ENCODE peak calls at places on chromosome 18, in four cellular contexts. Q is K562, R is heart right ventricle, D is heart left ventricle. S is an unnamed sample. For H3K4me1, the result is how much of the 10 kb centered on the place peaks cover.

GRCh38 chr18:21004721-21005120 is 106.9 kb downstream of the ROCK1 start:
- DNase-seq in Q (no peak), R (peak), D (no peak), S (no peak)

GRCh38 chr18:74806700-74807416 is 209.2 kb downstream of the ZNF407 start:
- DNase-seq in Q (no peak), R (no peak), D (no peak), S (no peak)

GRCh38 chr18:79682896-79683625 is 3.5 kb downstream of the CTDP1 start:
- DNase-seq in Q (no peak), R (no peak), D (no peak), S (no peak)

GRCh38 chr18:44552706-44553105 is 128.0 kb upstream of the SETBP1 start:
- DNase-seq in Q (no peak), R (no peak), D (no peak), S (no peak)

GRCh38 chr18:24009246-24009645 is 5.3 kb upstream of the TTC39C start:
- DNase-seq in Q (no peak), R (no peak), D (no peak), S (no peak)

GRCh38 chr18:55165399-55166125 is 206.3 kb upstream of the CCDC68 start:
- DNase-seq in Q (no peak), R (no peak), D (no peak), S (no peak)

GRCh38 chr18:45755936-45756335 is 32.0 kb downstream of the SLC14A1 start:
- DNase-seq in Q (no peak), R (peak), D (no peak), S (no peak)

GRCh38 chr18:3610818-3611217 is 160.8 kb downstream of the TGIF1 start:
- DNase-seq in Q (no peak), R (no peak), D (no peak), S (peak)

GRCh38 chr18:9673296-9674251 is 34.5 kb upstream of the RAB31 start:
- DNase-seq in Q (no peak), R (peak), D (no peak), S (no peak)

GRCh38 chr18:3360211-3360610 is 89.8 kb upstream of the TGIF1 start:
- DNase-seq in Q (no peak), R (no peak), D (no peak), S (no peak)

GRCh38 chr18:3593381-3593903 is 143.5 kb downstream of the TGIF1 start:
- DNase-seq in Q (peak), R (no peak), D (no peak), S (peak)

GRCh38 chr18:73891572-73892421 is 255.8 kb downstream of the FBXO15 start:
- DNase-seq in Q (no peak), R (no peak), D (no peak), S (no peak)

GRCh38 chr18:62925031-62925688 is 209.8 kb downstream of the PHLPP1 start:
- DNase-seq in Q (no peak), R (no peak), D (no peak), S (no peak)

GRCh38 chr18:67599277-67599676 is 82.8 kb upstream of the DSEL start:
- DNase-seq in Q (no peak), R (no peak), D (no peak), S (no peak)

GRCh38 chr18:22694954-22695353 is 238.2 kb upstream of the RBBP8 start:
- DNase-seq in Q (no peak), R (peak), D (no peak), S (peak)

GRCh38 chr18:27483266-27483665 is 298.2 kb upstream of the CHST9 start:
- DNase-seq in Q (no peak), R (no peak), D (no peak), S (no peak)

GRCh38 chr18:3256693-3257626 is 5.0 kb upstream of the MYL12B start:
- DNase-seq in Q (no peak), R (no peak), D (no peak), S (no peak)

GRCh38 chr18:53796042-53796729 is 428.3 kb downstream of the MBD2 start:
- DNase-seq in Q (no peak), R (no peak), D (no peak), S (no peak)

GRCh38 chr18:27771571-27771970 is 405.4 kb downstream of the CDH2 start:
- DNase-seq in Q (no peak), R (no peak), D (no peak), S (no peak)

GRCh38 chr18:35888329-35888728 is 84.2 kb upstream of the RMP24 start:
- DNase-seq in Q (no peak), R (no peak), D (no peak), S (no peak)

GRCh38 chr18:36265035-36265434 is 32.5 kb upstream of the FHOD3 start:
- DNase-seq in Q (no peak), R (no peak), D (no peak), S (no peak)

GRCh38 chr18:41134426-41134825 is 820.6 kb upstream of the PIK3C3 start:
- DNase-seq in Q (no peak), R (no peak), D (no peak), S (no peak)

GRCh38 chr18:44229693-44230108 is 451.0 kb upstream of the SETBP1 start:
- DNase-seq in Q (no peak), R (peak), D (peak), S (peak)

GRCh38 chr18:11149441-11150270 is at the start of gene PIEZO2:
- DNase-seq in Q (peak), R (peak), D (peak), S (peak)

GRCh38 chr18:13422541-13423147 is 204.1 kb downstream of the LDLRAD4 start:
- DNase-seq in Q (no peak), R (no peak), D (no peak), S (no peak)

GRCh38 chr18:39862341-39862740 is 2092.7 kb upstream of the PIK3C3 start:
- DNase-seq in Q (no peak), R (no peak), D (no peak), S (no peak)

GRCh38 chr18:71799016-71799673 is 745.0 kb downstream of the CBLN2 start:
- DNase-seq in Q (no peak), R (no peak), D (no peak), S (no peak)

GRCh38 chr18:43692291-43692690 is 415.0 kb upstream of the SYT4 start:
- DNase-seq in Q (no peak), R (no peak), D (no peak), S (no peak)

GRCh38 chr18:23784811-23785245 is 95.6 kb downstream of the LAMA3 start:
- DNase-seq in Q (no peak), R (peak), D (no peak), S (no peak)

GRCh38 chr18:22964722-22965121 is 31.6 kb downstream of the RBBP8 start:
- DNase-seq in Q (no peak), R (no peak), D (no peak), S (no peak)

DNA sequence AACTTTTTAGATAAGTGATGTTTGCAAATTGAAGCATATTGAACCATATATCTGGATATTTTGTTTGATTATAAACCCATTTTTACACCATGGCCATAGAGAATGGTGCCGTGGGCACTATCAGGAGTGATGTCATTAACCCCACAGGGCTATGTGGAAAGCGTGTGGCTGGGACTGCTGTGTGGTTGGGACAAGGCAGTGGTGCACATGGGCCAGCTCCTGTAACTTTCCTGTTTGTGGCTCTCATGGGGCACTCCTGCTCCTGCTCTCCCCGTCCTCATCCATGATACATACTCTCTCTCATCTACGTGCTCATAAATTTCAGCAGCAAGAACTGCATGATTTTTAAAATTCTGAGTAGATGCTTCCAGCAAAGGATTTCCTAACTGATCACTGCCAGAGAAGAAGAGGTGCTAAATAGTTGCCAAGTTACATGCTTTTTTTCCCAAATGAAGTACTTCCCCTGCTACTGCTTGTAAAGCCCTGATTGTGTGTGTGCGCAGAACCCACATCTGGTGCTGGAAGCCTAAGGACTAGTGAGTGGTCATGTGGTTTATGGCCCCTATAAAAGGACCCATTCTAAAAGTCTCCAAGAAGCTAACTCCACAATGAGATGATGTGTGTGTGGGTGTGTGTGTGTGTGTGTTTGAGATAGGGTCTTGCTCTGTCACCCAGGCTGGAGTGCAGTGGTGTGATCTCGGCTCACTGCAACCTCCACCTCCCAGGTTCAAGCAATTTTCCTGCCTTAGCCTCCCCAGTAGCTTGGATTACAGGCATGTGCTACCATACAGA is 240.9 kb downstream of the NEDD4L start:
- DNase-seq in Q (no peak), R (no peak), D (no peak), S (no peak)
- H3K27ac ChIP-seq in Q (peak), R (peak), D (peak), S (no peak)

GRCh38 chr18:47895565-47896250 is 34.8 kb downstream of the SMAD2 start:
- DNase-seq in Q (no peak), R (no peak), D (no peak), S (no peak)

GRCh38 chr18:47898696-47899095 is 31.8 kb downstream of the SMAD2 start:
- DNase-seq in Q (no peak), R (no peak), D (no peak), S (no peak)

GRCh38 chr18:47901624-47902362 is 28.7 kb downstream of the SMAD2 start:
- DNase-seq in Q (no peak), R (no peak), D (no peak), S (no peak)

GRCh38 chr18:47898055-47898454 is 32.4 kb downstream of the SMAD2 start:
- DNase-seq in Q (no peak), R (no peak), D (no peak), S (no peak)

GRCh38 chr18:47899107-47899840 is 31.2 kb downstream of the SMAD2 start:
- DNase-seq in Q (no peak), R (no peak), D (no peak), S (no peak)
- H3K4me1 ChIP-seq in Q (under half), R (under half), D (under half), S (under half)

DNA sequence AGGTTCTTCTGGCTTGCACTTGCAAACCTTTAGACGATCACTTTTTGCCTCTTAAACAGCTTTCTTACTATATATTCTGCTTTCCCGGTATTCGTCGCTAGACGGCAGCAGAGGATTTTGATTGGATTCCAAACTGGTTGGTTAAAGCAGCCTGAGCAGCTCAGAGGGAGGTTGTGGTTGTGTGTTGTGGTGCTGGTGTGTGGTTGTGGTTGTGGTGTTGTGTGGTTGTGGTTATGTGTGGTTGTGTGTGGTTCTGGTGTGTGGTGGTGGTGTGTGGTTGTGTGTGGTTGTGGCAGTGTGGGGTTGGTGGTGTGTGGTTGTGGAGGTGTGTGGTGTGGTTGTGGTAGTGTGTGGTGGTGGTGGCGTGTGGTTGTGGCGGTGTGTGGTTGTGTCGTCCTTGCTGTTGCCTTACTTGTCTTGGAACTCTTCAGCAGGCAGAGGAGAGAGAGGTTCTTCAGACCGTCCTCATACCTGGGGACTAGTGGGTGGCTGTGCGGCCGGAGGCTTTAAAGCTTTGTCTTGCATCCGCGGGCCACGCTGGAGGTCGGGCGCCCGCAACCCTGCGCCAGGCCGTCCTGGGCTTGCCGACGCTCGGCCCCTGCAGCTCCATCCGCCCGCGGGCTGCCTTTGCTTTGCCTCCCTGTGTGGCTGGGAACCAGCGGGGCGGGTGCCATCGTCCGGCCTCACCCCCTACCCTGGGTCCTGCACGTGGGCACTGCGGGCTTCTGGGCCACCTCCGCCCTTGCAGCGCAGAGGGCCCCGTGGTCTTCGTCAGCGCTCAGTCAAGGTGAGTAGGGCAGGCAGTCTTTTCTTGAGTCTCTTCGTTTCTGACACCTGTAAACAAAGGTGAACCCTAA is 190.8 kb downstream of the ARHGAP28 start:
- DNase-seq in Q (peak), R (peak), D (no peak), S (peak)
- TF ChIP-seq CTCF in Q (peak), R (peak), D (peak), S (peak)

GRCh38 chr18:12417687-12418086 is 10.0 kb downstream of the PRELID3A start:
- DNase-seq in Q (no peak), R (no peak), D (no peak), S (no peak)
- H3K27ac ChIP-seq in Q (no peak), R (no peak), D (no peak), S (no peak)

GRCh38 chr18:57803119-57803969 is at the start of gene ATP8B1:
- DNase-seq in Q (peak), R (peak), D (peak), S (peak)

GRCh38 chr18:57805117-57805516 is 2.0 kb upstream of the ATP8B1 start:
- DNase-seq in Q (no peak), R (no peak), D (no peak), S (no peak)

GRCh38 chr18:57802869-57803118 is 321 bp downstream of the ATP8B1 start:
- DNase-seq in Q (no peak), R (no peak), D (no peak), S (no peak)

GRCh38 chr18:57801379-57802165 is 1.5 kb downstream of the ATP8B1 start:
- DNase-seq in Q (no peak), R (no peak), D (no peak), S (no peak)

DNA sequence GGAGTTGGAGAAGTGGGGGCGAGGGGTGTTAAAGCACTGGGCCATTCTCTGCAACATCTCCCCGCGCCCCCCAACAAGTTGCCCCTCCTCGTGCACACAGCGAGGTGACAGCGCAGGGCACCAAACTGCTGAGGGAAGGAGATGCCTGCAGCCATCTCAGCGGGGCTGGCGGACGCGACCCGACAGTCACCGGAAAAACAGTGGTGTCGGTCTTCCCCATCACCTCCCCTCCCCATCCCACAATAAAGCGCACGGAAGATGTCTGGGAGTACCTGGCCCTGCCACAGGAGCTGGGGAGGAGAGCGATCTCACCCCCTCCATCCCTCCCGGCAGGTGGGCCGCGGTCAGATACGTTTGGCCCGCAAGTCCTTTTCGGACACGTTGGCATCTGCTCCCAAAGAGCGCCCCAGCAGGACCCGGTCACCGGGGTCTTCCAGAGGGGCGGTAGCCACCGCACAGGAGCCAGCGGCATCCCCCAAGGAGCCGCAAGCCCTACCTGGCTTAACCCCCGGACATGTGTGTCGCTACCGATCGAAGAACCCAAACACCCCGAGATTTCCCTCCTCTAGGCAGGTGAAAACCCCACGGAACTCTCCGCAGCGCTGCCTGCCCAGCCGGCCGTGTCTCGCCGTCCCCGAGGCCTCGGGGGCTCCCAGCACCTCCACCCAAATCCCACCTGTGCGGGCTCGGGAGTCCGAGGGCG is 798 bp downstream of the ATP8B1 start:
- DNase-seq in Q (no peak), R (no peak), D (no peak), S (no peak)
- H3K4me1 ChIP-seq in Q (under half), R (under half), D (under half), S (under half)

GRCh38 chr18:63936156-63936931 is 12.8 kb upstream of the HMSD start:
- DNase-seq in Q (peak), R (peak), D (peak), S (peak)
- TF ChIP-seq CTCF in Q (peak), R (peak), D (peak), S (no peak)

DNA sequence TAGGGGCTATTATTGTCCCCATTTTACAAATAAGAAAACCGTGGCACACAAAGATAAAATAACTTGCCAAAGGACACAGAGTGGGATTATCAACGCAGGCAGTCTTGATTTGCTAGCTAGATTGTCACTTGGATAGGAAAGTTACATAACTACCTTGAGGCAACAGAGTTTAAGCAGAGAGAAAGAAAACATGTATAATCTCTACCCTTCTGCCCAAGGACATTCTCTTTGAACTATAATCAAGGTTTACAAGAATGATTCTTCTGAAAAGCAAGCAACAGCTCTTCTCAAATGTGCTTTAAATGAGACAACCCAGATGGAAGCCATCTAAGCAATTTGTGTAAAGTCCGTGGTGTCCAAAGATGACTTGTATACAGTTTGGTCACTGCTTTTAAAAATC is 177.5 kb downstream of the CD226 start:
- DNase-seq in Q (no peak), R (no peak), D (no peak), S (no peak)
- H3K27ac ChIP-seq in Q (no peak), R (no peak), D (no peak), S (no peak)